ENCODE peak calls at places on chromosomes 2 and 18, in six cellular contexts. D, B, N, Y, L and S are unnamed samples.

GRCh38 chr2:23414876-23415275 is 29.9 kb downstream of the KLHL29 start:
- DNase-seq in D (peak), B (no peak), N (no peak), Y (peak), L (no peak), S (no peak)

GRCh38 chr18:37332764-37333420 is 232.7 kb downstream of the CELF4 start:
- DNase-seq in D (no peak), B (no peak), N (no peak), Y (no peak), L (no peak), S (no peak)

GRCh38 chr2:59887348-59887747 is 666.1 kb downstream of the BCL11A start:
- DNase-seq in D (no peak), B (no peak), N (no peak), Y (no peak), L (no peak), S (no peak)

GRCh38 chr18:77099501-77100370 is 32.8 kb downstream of the MBP start:
- DNase-seq in D (no peak), B (no peak), N (no peak), Y (no peak), L (no peak), S (no peak)

GRCh38 chr2:240963065-240963375 is 35.4 kb upstream of the SNED1 start:
- DNase-seq in D (no peak), B (peak), N (no peak), Y (no peak), L (no peak), S (no peak)

GRCh38 chr2:188765522-188765921 is 208.7 kb upstream of the COL3A1 start:
- DNase-seq in D (peak), B (no peak), N (no peak), Y (no peak), L (peak), S (no peak)

GRCh38 chr18:66603941-66604627 is at the start of gene CDH19:
- DNase-seq in D (no peak), B (no peak), N (no peak), Y (no peak), L (no peak), S (no peak)

GRCh38 chr2:18799397-18799796 is 210.0 kb upstream of the NT5C1B start:
- DNase-seq in D (no peak), B (no peak), N (no peak), Y (no peak), L (no peak), S (no peak)

GRCh38 chr2:118502106-118502505 is 345.3 kb downstream of the EN1 start:
- DNase-seq in D (no peak), B (no peak), N (no peak), Y (no peak), L (no peak), S (no peak)

GRCh38 chr2:74006424-74006823 is 21.7 kb downstream of the TET3 start:
- DNase-seq in D (no peak), B (no peak), N (no peak), Y (peak), L (no peak), S (no peak)

GRCh38 chr2:202311823-202312388 is 46.3 kb downstream of the NOP58 start:
- DNase-seq in D (no peak), B (no peak), N (no peak), Y (no peak), L (no peak), S (no peak)

GRCh38 chr2:237604960-237605359 is 14.4 kb upstream of the RAB17 start:
- DNase-seq in D (peak), B (no peak), N (no peak), Y (no peak), L (peak), S (no peak)
- TF ChIP-seq CTCF in D (peak), B (no peak), N (peak), Y (no peak), L (no peak), S (no peak)

GRCh38 chr2:47313728-47314127 is 89.2 kb upstream of the MSH2 start:
- DNase-seq in D (no peak), B (no peak), N (no peak), Y (peak), L (no peak), S (no peak)
- TF ChIP-seq CTCF in D (no peak), B (no peak), N (no peak), Y (no peak), L (no peak), S (no peak)

DNA sequence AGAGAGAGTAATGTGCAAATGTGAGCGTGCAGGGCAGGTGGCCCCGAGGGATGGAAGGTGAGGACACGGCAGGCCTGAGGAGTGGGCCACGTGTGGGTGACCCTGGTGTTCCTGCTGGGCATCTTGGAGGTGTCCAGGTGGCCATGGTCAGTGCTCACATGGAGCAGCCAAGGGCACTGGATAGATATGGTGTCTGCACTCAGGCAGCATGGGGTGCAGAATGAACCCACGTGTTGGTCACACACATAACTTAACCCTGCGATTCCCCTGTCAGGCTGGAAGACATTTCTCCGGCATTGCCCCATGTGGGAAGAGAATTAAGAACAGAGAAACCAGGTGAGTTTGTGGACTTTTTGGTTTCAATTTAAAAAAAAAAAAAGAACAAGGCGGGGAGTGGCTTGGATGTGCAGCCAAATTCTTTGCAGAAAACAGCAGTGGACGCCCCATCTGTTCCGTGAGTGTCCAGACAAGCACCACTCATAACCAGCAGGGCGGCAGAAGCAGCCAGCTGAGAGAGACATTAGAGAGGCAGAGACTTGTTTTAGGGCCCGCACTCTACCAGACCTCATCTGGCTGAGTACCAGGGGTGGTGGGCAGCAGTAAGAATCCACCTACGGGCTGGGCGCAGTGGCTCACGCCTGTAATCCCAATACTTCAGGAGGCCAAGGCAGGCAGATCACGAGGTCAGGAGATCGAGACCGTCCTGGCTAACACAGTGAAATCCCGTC is 249.8 kb downstream of the ACKR3 start:
- DNase-seq in D (no peak), B (no peak), N (no peak), Y (no peak), L (no peak), S (no peak)
- TF ChIP-seq CTCF in D (no peak), B (no peak), N (no peak), Y (no peak), L (no peak), S (no peak)

GRCh38 chr18:34493099-34493544 is 217.0 kb upstream of the DTNA start:
- DNase-seq in D (peak), B (peak), N (peak), Y (peak), L (peak), S (no peak)
- TF ChIP-seq CTCF in D (no peak), B (no peak), N (no peak), Y (no peak), L (no peak), S (no peak)

GRCh38 chr18:72013512-72013911 is 530.6 kb downstream of the CBLN2 start:
- DNase-seq in D (peak), B (no peak), N (no peak), Y (no peak), L (peak), S (no peak)
- TF ChIP-seq CTCF in D (no peak), B (no peak), N (no peak), Y (no peak), L (no peak), S (no peak)

GRCh38 chr2:162073776-162074578 is at the start of gene DPP4:
- DNase-seq in D (peak), B (peak), N (peak), Y (peak), L (no peak), S (no peak)
- TF ChIP-seq CTCF in D (no peak), B (no peak), N (no peak), Y (peak), L (no peak), S (no peak)

GRCh38 chr2:78979380-78980238 is 45.9 kb upstream of the REG3G start:
- DNase-seq in D (peak), B (no peak), N (no peak), Y (no peak), L (peak), S (no peak)
- TF ChIP-seq CTCF in D (peak), B (no peak), N (peak), Y (peak), L (peak), S (peak)

GRCh38 chr18:32669549-32670165 is 103.2 kb downstream of the KLHL14 start:
- DNase-seq in D (no peak), B (no peak), N (no peak), Y (no peak), L (no peak), S (no peak)
- TF ChIP-seq CTCF in D (peak), B (no peak), N (no peak), Y (no peak), L (peak), S (no peak)

DNA sequence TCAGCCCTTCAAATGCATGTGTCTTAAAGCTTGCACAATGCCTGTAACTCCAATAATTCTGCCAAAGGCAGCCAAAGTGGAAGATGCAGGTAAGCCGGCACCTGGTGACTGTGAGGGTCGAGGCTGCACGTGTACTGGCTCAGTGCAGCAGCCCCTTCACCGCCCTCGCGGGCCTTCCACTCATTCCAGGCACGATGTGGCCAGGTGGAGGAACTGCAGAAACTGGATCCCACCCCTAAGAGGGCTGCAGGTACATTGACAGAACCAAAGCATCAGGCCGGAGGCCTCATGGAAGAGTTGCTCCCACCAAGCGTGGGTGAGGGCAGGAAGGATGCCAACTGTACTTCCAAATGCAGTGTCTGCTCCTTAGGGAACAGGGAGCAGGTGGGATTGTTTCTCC is 253.4 kb downstream of the HDAC4 start:
- DNase-seq in D (no peak), B (peak), N (peak), Y (peak), L (no peak), S (peak)
- TF ChIP-seq CTCF in D (no peak), B (no peak), N (no peak), Y (no peak), L (no peak), S (no peak)

DNA sequence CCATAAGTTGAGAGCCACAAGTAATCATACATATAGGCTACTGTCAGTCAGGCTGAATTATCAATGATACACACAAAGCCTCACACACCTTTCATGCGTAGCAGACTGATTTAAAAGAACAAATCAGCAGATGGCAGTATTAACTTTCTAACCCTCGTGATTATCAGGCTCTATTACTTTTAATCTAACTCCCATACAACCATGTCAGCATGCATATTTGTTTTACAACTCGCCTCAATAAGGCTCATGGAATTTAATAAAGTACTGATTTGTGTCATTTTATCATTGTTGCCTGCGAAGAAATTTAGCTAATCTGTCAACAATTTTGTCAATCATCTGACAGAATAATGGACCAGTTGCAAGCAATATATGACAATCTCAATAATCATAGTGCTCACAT is 82.8 kb downstream of the SLC25A12 start:
- DNase-seq in D (peak), B (no peak), N (no peak), Y (no peak), L (peak), S (no peak)
- TF ChIP-seq CTCF in D (peak), B (no peak), N (peak), Y (no peak), L (peak), S (no peak)